ENCODE peak calls at places on chromosome 15, in eight cellular contexts. S is heart left ventricle; G is upper lobe of right lung; O is Peyer's patch; X is CD4-positive, CD25-positive, alpha-beta regulatory T cell; Z is RWPE1; Y is suprapubic skin; B is A549. L is an unnamed sample.

GRCh38 chr15:74202461-74203401 is at the start of gene STRA6:
- DNase-seq in G (no peak), Z (no peak), B (peak), S (no peak), X (no peak), O (no peak), Y (no peak), L (no peak)

GRCh38 chr15:75036269-75036668 is 12.9 kb downstream of the PPCDC start:
- DNase-seq in Y (no peak), X (no peak), S (no peak), Z (peak), B (peak), G (no peak), O (peak), L (no peak)

GRCh38 chr15:42101861-42102260 is 7.5 kb upstream of the PLA2G4D start:
- DNase-seq in B (no peak), G (no peak), O (no peak), S (no peak), Y (no peak), Z (no peak), X (no peak), L (no peak)

GRCh38 chr15:43105077-43105769 is 615 bp downstream of the UBR1 start:
- DNase-seq in B (peak), O (peak), G (no peak), Y (no peak), Z (peak), S (no peak), X (peak), L (no peak)

GRCh38 chr15:90184786-90185704 is 16.1 kb upstream of the SEMA4B start:
- DNase-seq in B (peak), S (peak), Y (no peak), Z (peak), G (peak), X (peak), O (peak), L (no peak)

GRCh38 chr15:51681303-51681963 is at the start of gene SCG3:
- DNase-seq in Y (peak), S (peak), Z (peak), B (peak), O (peak), X (peak), G (peak), L (no peak)

GRCh38 chr15:77606142-77607034 is 26.3 kb downstream of the LINGO1 start:
- DNase-seq in O (no peak), Y (no peak), X (no peak), Z (no peak), S (no peak), G (no peak), B (no peak), L (no peak)

GRCh38 chr15:89681146-89681545 is 2.0 kb upstream of the PLIN1 start:
- DNase-seq in S (no peak), G (no peak), Z (no peak), X (no peak), Y (no peak), B (no peak), O (no peak), L (no peak)

GRCh38 chr15:79086814-79087213 is 3.8 kb downstream of the RASGRF1 start:
- DNase-seq in O (no peak), G (peak), X (no peak), Y (peak), B (no peak), Z (no peak), S (no peak), L (no peak)

GRCh38 chr15:78716651-78717050 is 75.6 kb upstream of the CHRNB4 start:
- DNase-seq in G (no peak), Z (no peak), Y (no peak), O (no peak), S (no peak), B (no peak), X (no peak), L (peak)

GRCh38 chr15:75172168-75172841 is 29.4 kb upstream of the C15orf39 start:
- DNase-seq in S (no peak), Z (no peak), G (peak), X (no peak), Y (peak), O (no peak), B (no peak), L (no peak)

GRCh38 chr15:81098884-81099601 is 35.0 kb upstream of the CFAP161 start:
- DNase-seq in Z (no peak), S (peak), B (no peak), O (no peak), X (peak), G (no peak), Y (no peak), L (peak)

GRCh38 chr15:38842991-38843610 is 278.5 kb upstream of the RASGRP1 start:
- DNase-seq in X (no peak), O (no peak), G (no peak), B (no peak), S (no peak), Z (no peak), Y (no peak), L (no peak)

GRCh38 chr15:81377871-81378270 is 3.9 kb upstream of the TMC3 start:
- DNase-seq in Z (no peak), X (no peak), Y (no peak), S (no peak), B (no peak), O (no peak), G (no peak), L (no peak)

GRCh38 chr15:89157918-89158564 is 63.3 kb downstream of the RLBP1 start:
- DNase-seq in G (no peak), B (no peak), O (no peak), Z (no peak), S (no peak), X (no peak), Y (no peak), L (no peak)

GRCh38 chr15:81686021-81686420 is 312.0 kb upstream of the TMC3 start:
- DNase-seq in O (no peak), Y (no peak), X (no peak), B (no peak), Z (no peak), G (no peak), S (no peak), L (no peak)

GRCh38 chr15:91849749-91850161 is 3.8 kb upstream of the SLCO3A1 start:
- DNase-seq in G (no peak), S (no peak), Y (no peak), X (peak), O (no peak), B (peak), Z (peak), L (no peak)

DNA sequence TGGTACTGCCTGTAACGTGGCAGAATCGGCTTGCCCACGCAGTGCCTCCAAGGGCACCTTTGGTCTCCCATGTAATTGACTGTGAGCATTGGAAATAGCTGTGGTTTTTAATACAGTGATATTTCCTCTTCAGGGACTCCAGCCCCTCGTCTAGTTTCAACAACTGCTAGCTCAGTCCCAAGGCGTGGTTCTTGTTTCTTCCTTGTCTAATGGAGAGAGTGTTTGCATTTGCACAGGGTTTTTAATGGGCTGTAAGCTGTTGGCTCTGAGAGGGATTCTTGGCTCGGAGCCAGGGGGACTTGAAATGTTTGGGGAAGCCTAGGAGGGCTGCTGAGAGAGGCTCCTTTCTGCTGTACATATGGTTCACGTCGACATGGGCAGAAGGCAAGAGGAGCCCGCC is 86.2 kb downstream of the THSD4 start:
- DNase-seq in G (peak), O (no peak), X (no peak), S (no peak), Z (no peak), Y (no peak), B (peak), L (no peak)
- H3K27ac ChIP-seq in G (no peak), O (no peak), X (no peak), S (no peak), Z (no peak), Y (no peak), B (peak), L (no peak)

DNA sequence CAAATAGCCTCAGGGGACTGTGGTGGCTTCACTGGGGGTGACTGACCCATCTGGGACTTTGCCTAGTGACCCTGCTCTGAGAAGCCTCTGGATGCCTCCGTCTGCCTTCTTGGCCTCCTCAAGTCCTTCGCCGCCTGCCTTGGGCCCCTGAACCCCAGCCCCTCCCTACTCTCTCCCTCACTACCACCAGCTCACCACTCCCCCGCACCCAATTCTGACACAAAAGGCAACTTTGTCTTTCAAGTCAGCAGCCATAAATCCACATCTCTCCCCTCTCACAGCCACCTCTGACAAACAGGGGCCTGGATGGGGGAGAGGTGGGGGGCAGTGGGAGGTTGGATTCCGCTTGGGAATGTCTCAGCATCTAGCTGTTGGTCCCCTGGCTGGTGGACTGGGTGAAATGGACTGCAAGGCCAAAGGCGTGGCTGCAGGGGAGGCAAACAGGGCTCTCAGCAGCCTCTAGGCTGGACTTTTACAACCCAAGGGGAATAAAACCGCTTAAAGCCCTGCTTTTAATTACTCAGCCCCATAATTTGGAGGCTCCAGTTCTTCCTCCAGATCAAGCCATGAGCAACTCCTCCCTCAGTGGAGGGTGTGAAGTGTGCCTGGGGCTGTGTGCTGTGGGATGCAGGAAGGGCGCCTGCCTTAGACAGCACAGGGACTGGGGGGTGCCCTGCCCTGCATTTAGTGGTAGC is 33.4 kb downstream of the IGDCC3 start:
- DNase-seq in O (no peak), G (no peak), X (no peak), B (no peak), Y (no peak), S (no peak), Z (no peak), L (no peak)
- H3K27ac ChIP-seq in O (no peak), G (no peak), X (no peak), B (no peak), Y (no peak), S (no peak), Z (no peak), L (no peak)

DNA sequence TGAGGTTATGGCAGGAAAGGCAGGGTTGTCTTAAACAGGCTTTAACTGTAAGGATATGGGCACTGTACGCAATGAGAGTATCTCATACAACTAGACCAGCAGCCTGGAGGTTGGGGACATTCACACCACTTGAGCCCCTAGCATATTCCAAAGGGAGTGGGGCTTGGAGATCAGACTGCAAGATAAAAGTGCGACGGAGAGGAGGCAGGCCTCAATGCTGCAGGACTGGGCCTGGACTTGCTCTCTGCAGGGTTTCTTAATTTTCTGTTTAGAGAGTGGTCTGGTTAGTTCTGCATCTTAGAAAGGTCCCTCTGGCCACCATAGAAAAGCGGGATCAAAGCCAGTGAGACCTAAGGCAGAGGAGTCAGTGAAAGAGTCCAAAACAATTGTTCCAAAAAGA is 357.7 kb upstream of the NR2F2 start:
- DNase-seq in Y (no peak), G (no peak), B (no peak), X (no peak), Z (no peak), O (no peak), S (no peak), L (no peak)
- H3K27ac ChIP-seq in Y (no peak), G (no peak), B (no peak), X (no peak), Z (no peak), O (no peak), S (no peak), L (no peak)

DNA sequence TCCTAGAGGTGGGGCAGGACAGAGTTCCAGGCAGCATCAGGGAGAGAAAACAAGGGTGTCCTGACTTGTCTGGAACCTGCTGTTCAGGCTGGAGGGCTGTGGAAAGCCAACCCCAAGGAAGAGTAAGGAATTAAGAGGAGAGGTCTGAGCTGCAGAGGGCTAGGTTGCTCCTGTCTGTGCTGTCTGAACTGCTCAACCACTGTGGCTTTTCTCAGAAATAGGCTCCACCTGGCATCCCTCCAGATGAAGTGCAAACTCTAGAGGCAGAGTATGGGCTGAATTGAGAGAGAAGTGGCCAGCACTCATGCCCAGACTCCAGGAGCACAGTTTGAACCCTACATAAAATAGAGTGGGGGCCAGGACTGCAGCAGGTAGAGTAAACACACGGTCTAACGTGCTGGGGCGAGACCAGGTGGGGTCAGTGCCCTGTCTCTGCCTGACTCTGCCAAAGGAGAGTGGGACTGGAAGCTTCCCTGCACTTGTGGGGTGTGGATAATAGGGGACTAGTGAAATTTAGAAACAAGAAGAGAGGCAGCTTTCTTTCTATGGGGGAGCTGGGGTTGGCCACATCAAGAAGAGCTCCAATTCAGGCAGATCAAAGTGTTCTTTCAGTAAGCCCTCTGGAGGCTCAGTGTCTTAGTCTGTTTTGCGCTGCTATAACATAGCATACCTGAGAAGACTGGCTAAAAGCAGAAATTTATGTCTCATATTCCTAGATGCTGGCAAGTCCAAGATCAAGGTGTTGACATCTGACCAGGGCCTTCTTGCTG is 28.0 kb upstream of the MNS1 start:
- DNase-seq in Z (no peak), G (no peak), X (peak), O (no peak), S (no peak), Y (no peak), B (no peak), L (no peak)
- H3K27ac ChIP-seq in Z (no peak), G (no peak), X (no peak), O (no peak), S (no peak), Y (no peak), B (no peak), L (no peak)

GRCh38 chr15:48596415-48596814 is 49.1 kb downstream of the FBN1 start:
- DNase-seq in Z (no peak), B (no peak), S (no peak), Y (no peak), O (no peak), X (no peak), G (no peak), L (no peak)

GRCh38 chr15:48590704-48591103 is 54.8 kb downstream of the FBN1 start:
- DNase-seq in O (no peak), Y (no peak), Z (no peak), B (no peak), S (no peak), X (no peak), G (no peak), L (no peak)

GRCh38 chr15:48592929-48593328 is 52.6 kb downstream of the FBN1 start:
- DNase-seq in O (no peak), G (no peak), B (no peak), Z (no peak), S (no peak), X (no peak), Y (no peak), L (no peak)

GRCh38 chr15:48595988-48596387 is 49.5 kb downstream of the FBN1 start:
- DNase-seq in Z (no peak), X (no peak), Y (no peak), S (no peak), B (no peak), G (no peak), O (no peak), L (no peak)

DNA sequence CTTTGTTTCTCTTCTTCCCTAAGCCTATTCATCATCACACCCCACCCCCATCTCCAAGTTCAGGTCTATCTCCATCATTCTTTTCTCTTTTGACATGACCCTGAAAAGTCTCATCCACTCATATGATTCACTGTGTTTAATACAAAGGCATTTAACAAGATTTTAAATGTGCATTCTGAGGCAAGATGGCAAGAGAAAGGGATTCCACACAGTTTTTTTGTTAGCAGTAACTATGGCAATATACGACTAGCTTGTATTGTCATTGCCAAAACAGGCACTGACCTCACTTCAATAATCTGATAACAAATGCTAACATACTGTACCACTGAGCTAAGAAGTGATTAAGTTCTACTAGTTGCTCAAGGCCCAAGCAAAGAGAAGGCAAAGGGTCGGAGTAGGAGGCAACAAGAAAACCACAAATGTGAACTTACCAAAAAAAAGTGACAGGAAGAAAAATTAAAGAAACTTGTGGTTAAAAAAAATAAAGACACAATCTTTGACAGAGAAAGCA is 53.2 kb downstream of the FBN1 start:
- DNase-seq in G (no peak), X (no peak), Y (no peak), O (no peak), Z (no peak), S (no peak), B (peak), L (no peak)
- H3K27ac ChIP-seq in G (no peak), X (no peak), Y (no peak), O (no peak), Z (no peak), S (no peak), B (no peak), L (no peak)

GRCh38 chr15:58260186-58260910 is 122.2 kb downstream of the AQP9 start:
- DNase-seq in Y (no peak), S (no peak), B (no peak), X (no peak), Z (peak), G (no peak), O (no peak), L (no peak)
- H3K27ac ChIP-seq in Y (peak), S (peak), B (no peak), X (no peak), Z (peak), G (no peak), O (no peak), L (no peak)

GRCh38 chr15:99343836-99344551 is 92.7 kb downstream of the LRRC28 start:
- DNase-seq in O (no peak), B (peak), Y (no peak), G (no peak), Z (no peak), X (peak), S (peak), L (no peak)
- H3K27ac ChIP-seq in O (no peak), B (no peak), Y (no peak), G (no peak), Z (no peak), X (no peak), S (peak), L (no peak)